ENCODE peak calls at places on chromosome 19, in ten cellular contexts. C is IMR-90, B is kidney, T is right atrium auricular region, Y is body of pancreas, E is esophagus squamous epithelium, P is psoas muscle, K is ascending aorta, X is mucosa of descending colon, S is GM06990. U is an unnamed sample.

GRCh38 chr19:58218899-58219298 is 9.8 kb upstream of the ZNF544 start:
- DNase-seq in K (no peak), X (no peak), P (no peak), C (no peak), S (no peak), Y (no peak), E (no peak), B (no peak), T (no peak), U (no peak)

GRCh38 chr19:37564624-37565369 is 29.8 kb downstream of the ZNF571 start:
- DNase-seq in K (no peak), B (no peak), E (no peak), Y (no peak), X (no peak), S (no peak), C (no peak), T (no peak), P (no peak), U (no peak)

GRCh38 chr19:2731181-2732117 is 8.4 kb downstream of the SLC39A3 start:
- DNase-seq in Y (no peak), T (no peak), X (no peak), C (no peak), S (no peak), E (no peak), B (no peak), P (no peak), K (no peak), U (no peak)

GRCh38 chr19:30529876-30530275 is 157.7 kb downstream of the ZNF536 start:
- DNase-seq in P (no peak), K (no peak), E (no peak), X (no peak), Y (no peak), T (no peak), C (no peak), B (no peak), S (no peak), U (no peak)

GRCh38 chr19:41457241-41457640 is 14.3 kb downstream of the ERICH4 start:
- DNase-seq in X (no peak), C (no peak), Y (no peak), S (no peak), P (no peak), K (no peak), B (no peak), T (no peak), E (no peak), U (no peak)

GRCh38 chr19:18221815-18222725 is 4.2 kb downstream of the PDE4C start:
- DNase-seq in C (no peak), E (no peak), X (no peak), K (no peak), B (no peak), T (no peak), P (no peak), S (no peak), Y (no peak), U (no peak)

GRCh38 chr19:44611812-44612295 is 1.5 kb upstream of the IGSF23 start:
- DNase-seq in B (no peak), E (no peak), C (no peak), P (no peak), X (no peak), S (no peak), K (no peak), T (no peak), Y (peak; percentile 33), U (no peak)

GRCh38 chr19:42634409-42635232 is 39.9 kb upstream of the CEACAM8 start:
- DNase-seq in B (no peak), E (no peak), P (no peak), K (no peak), X (peak; percentile 41), S (peak; percentile 9), T (no peak), C (peak; percentile 20), Y (peak; percentile 57), U (no peak)

GRCh38 chr19:37817180-37817911 is 38.0 kb upstream of the ZNF573 start:
- DNase-seq in S (peak; percentile 20), E (no peak), T (peak; percentile 66), K (peak; percentile 73), P (peak; percentile 82), C (peak; percentile 3), B (peak; percentile 95), Y (peak; percentile 81), X (peak; percentile 64), U (no peak)

GRCh38 chr19:19372656-19373416 is 32.6 kb upstream of the GATAD2A start:
- DNase-seq in T (peak; percentile 73), Y (peak; percentile 62), X (peak; percentile 87), B (peak; percentile 86), P (peak; percentile 74), C (peak; percentile 45), S (peak; percentile 53), K (peak; percentile 81), E (no peak), U (no peak)

DNA sequence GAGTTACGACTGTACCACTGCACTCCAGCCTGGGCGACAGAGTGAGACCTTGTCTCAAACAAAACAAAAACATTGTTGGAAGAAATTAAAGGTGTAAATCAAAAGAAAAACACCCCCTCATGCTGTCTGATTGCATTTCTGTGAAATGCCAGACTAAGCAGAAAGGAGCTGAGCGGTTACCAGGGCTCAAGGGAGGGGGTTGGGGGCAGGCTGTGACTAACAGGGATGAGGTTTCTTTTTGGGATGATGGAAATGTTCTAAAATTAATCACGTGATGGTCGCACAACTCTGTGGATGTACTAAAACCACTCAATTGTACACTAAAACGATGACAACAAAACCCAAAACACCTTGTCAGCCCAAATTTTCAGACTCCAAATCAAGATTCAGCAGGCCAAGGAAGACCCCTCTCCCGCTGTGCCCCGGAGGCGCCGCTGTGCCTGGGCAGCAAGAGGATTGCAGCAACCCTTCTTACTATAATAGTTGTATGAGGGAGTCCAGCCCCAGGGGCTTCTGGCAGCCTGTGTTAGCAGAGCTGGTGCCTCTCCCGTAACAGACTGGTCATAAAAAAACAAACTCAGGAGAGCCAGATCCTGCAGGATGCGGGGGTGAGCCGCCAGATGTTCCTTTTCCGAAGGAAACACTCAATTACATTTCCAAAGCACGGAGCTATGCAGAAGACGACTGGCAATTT is 20.9 kb downstream of the CAPS start:
- DNase-seq in C (peak; percentile 90), S (no peak), B (no peak), K (no peak), P (no peak), T (no peak), X (no peak), Y (no peak), E (no peak), U (peak; percentile 79)
- H3K36me3 ChIP-seq in C (peaks cover 44% of the 10 kb centered on the region), S (peaks cover 36% of the 10 kb centered on the region), B (peaks cover 26% of the 10 kb centered on the region), K (peaks cover 37% of the 10 kb centered on the region), P (peaks cover 61% of the 10 kb centered on the region), T (peaks cover 35% of the 10 kb centered on the region), X (no peaks in the 10 kb centered on the region), Y (peaks cover 6% of the 10 kb centered on the region), E (peaks cover 27% of the 10 kb centered on the region), U (peaks cover 19% of the 10 kb centered on the region)

GRCh38 chr19:10418281-10419199 is 1.8 kb upstream of the PDE4A start:
- DNase-seq in T (no peak), K (no peak), B (peak; percentile 64), C (no peak), S (no peak), X (no peak), Y (no peak), P (no peak), E (no peak), U (no peak)
- TF ChIP-seq CTCF in T (no peak), K (no peak), B (no peak), C (no peak), S (peak; percentile 29), X (no peak), Y (no peak), P (no peak), E (no peak), U (peak; percentile 27)

GRCh38 chr19:8148088-8148409 is 1.3 kb downstream of the FBN3 start:
- DNase-seq in P (no peak), S (no peak), X (no peak), K (no peak), Y (no peak), B (no peak), T (no peak), C (no peak), E (no peak), U (no peak)

GRCh38 chr19:8147579-8147978 is 1.8 kb downstream of the FBN3 start:
- DNase-seq in C (no peak), K (no peak), X (no peak), Y (no peak), S (no peak), P (no peak), B (no peak), T (no peak), E (no peak), U (no peak)

GRCh38 chr19:8149261-8150094 is at the start of gene FBN3:
- DNase-seq in E (no peak), X (no peak), B (no peak), Y (no peak), C (no peak), S (no peak), K (no peak), T (no peak), P (no peak), U (no peak)

GRCh38 chr19:8146877-8147575 is 2.4 kb downstream of the FBN3 start:
- DNase-seq in P (no peak), Y (peak; percentile 48), S (no peak), K (no peak), T (no peak), X (no peak), C (no peak), B (no peak), E (no peak), U (no peak)

GRCh38 chr19:8148410-8149231 is 771 bp downstream of the FBN3 start:
- DNase-seq in P (no peak), C (no peak), B (no peak), T (no peak), Y (no peak), S (no peak), K (no peak), E (no peak), X (peak; percentile 9), U (no peak)
- H3K4me3 ChIP-seq in P (peak overlapping the region; percentile 30), C (no peak overlapping the region), B (no peak overlapping the region), T (no peak overlapping the region), Y (no peak overlapping the region), S (no peak overlapping the region), K (no peak overlapping the region), E (peak overlapping the region; percentile 56), X (no peak overlapping the region), U (no peak overlapping the region)

GRCh38 chr19:15353908-15354307 is 21.6 kb upstream of the BRD4 start:
- DNase-seq in E (no peak), B (no peak), P (peak; percentile 8), T (no peak), Y (no peak), C (no peak), K (no peak), X (no peak), S (no peak), U (no peak)
- H3K36me3 ChIP-seq in E (peaks cover 50% of the 10 kb centered on the region), B (peaks cover 23% of the 10 kb centered on the region), P (peaks cover 57% of the 10 kb centered on the region), T (peaks cover 48% of the 10 kb centered on the region), Y (peaks cover 16% of the 10 kb centered on the region), C (peaks cover 35% of the 10 kb centered on the region), K (peaks cover 59% of the 10 kb centered on the region), X (peaks cover 22% of the 10 kb centered on the region), S (peaks cover 19% of the 10 kb centered on the region), U (peaks cover 18% of the 10 kb centered on the region)

U was measured in BJ.